ENCODE peak calls at places on chromosome 9, in ten cellular contexts. One of them, this sample, is unnamed.
A peak's percentile ranks its signal among the peaks of the same experiment; 100 is the strongest.

GRCh38 chr9:15373881-15374280 is 48.8 kb upstream of the SNAPC3 start:
- DNase-seq in kidney tubule cell: no peak
- DNase-seq in GM12865: no peak
- DNase-seq in retinal pigment epithelial cell: no peak
- DNase-seq in skeletal muscle cell: no peak
- DNase-seq in GDM1: no peak
- DNase-seq in stimulated activated CD4-positive, alpha-beta T cell treated with anti-CD3 and anti-CD28 coated beads, Interleukin-12 subunit alpha, Interleukin-12 subunit beta, amount 100 ng/mL, for 4 hours: no peak
- DNase-seq in mammary epithelial cell: no peak
- DNase-seq in SJSA1: peak; percentile 22
- DNase-seq in AML-193: no peak
- DNase-seq in this sample: no peak

GRCh38 chr9:116964258-116964657 is 277.2 kb downstream of the TRIM32 start:
- DNase-seq in kidney tubule cell: no peak
- DNase-seq in GM12865: no peak
- DNase-seq in retinal pigment epithelial cell: no peak
- DNase-seq in skeletal muscle cell: no peak
- DNase-seq in GDM1: no peak
- DNase-seq in stimulated activated CD4-positive, alpha-beta T cell treated with anti-CD3 and anti-CD28 coated beads, Interleukin-12 subunit alpha, Interleukin-12 subunit beta, amount 100 ng/mL, for 4 hours: no peak
- DNase-seq in mammary epithelial cell: no peak
- DNase-seq in SJSA1: no peak
- DNase-seq in AML-193: no peak
- DNase-seq in this sample: no peak

GRCh38 chr9:98081477-98082219 is 25.1 kb downstream of the NANS start:
- DNase-seq in kidney tubule cell: peak; percentile 87
- DNase-seq in GM12865: no peak
- DNase-seq in retinal pigment epithelial cell: no peak
- DNase-seq in skeletal muscle cell: peak; percentile 25
- DNase-seq in GDM1: no peak
- DNase-seq in stimulated activated CD4-positive, alpha-beta T cell treated with anti-CD3 and anti-CD28 coated beads, Interleukin-12 subunit alpha, Interleukin-12 subunit beta, amount 100 ng/mL, for 4 hours: no peak
- DNase-seq in mammary epithelial cell: peak; percentile 54
- DNase-seq in SJSA1: no peak
- DNase-seq in AML-193: peak; percentile 5
- DNase-seq in this sample: no peak

GRCh38 chr9:122164286-122164685 is 4.6 kb downstream of the MORN5 start:
- DNase-seq in kidney tubule cell: no peak
- DNase-seq in GM12865: no peak
- DNase-seq in retinal pigment epithelial cell: no peak
- DNase-seq in skeletal muscle cell: no peak
- DNase-seq in GDM1: no peak
- DNase-seq in stimulated activated CD4-positive, alpha-beta T cell treated with anti-CD3 and anti-CD28 coated beads, Interleukin-12 subunit alpha, Interleukin-12 subunit beta, amount 100 ng/mL, for 4 hours: no peak
- DNase-seq in mammary epithelial cell: no peak
- DNase-seq in SJSA1: no peak
- DNase-seq in AML-193: no peak
- DNase-seq in this sample: no peak

GRCh38 chr9:83981126-83981871 is 694 bp downstream of the RMI1 start:
- DNase-seq in kidney tubule cell: peak; percentile 44
- DNase-seq in GM12865: peak; percentile 60
- DNase-seq in retinal pigment epithelial cell: peak; percentile 32
- DNase-seq in skeletal muscle cell: no peak
- DNase-seq in GDM1: no peak
- DNase-seq in stimulated activated CD4-positive, alpha-beta T cell treated with anti-CD3 and anti-CD28 coated beads, Interleukin-12 subunit alpha, Interleukin-12 subunit beta, amount 100 ng/mL, for 4 hours: no peak
- DNase-seq in mammary epithelial cell: peak; percentile 69
- DNase-seq in SJSA1: peak; percentile 55
- DNase-seq in AML-193: peak; percentile 66
- DNase-seq in this sample: no peak

GRCh38 chr9:133967024-133967741 is 24.9 kb downstream of the VAV2 start:
- DNase-seq in kidney tubule cell: peak; percentile 26
- DNase-seq in GM12865: no peak
- DNase-seq in retinal pigment epithelial cell: no peak
- DNase-seq in skeletal muscle cell: no peak
- DNase-seq in GDM1: no peak
- DNase-seq in stimulated activated CD4-positive, alpha-beta T cell treated with anti-CD3 and anti-CD28 coated beads, Interleukin-12 subunit alpha, Interleukin-12 subunit beta, amount 100 ng/mL, for 4 hours: no peak
- DNase-seq in mammary epithelial cell: peak; percentile 73
- DNase-seq in SJSA1: peak; percentile 91
- DNase-seq in AML-193: no peak
- DNase-seq in this sample: no peak

GRCh38 chr9:14030350-14030823 is 283.6 kb downstream of the NFIB start:
- DNase-seq in kidney tubule cell: peak; percentile 25
- DNase-seq in GM12865: no peak
- DNase-seq in retinal pigment epithelial cell: peak; percentile 18
- DNase-seq in skeletal muscle cell: peak; percentile 92
- DNase-seq in GDM1: no peak
- DNase-seq in stimulated activated CD4-positive, alpha-beta T cell treated with anti-CD3 and anti-CD28 coated beads, Interleukin-12 subunit alpha, Interleukin-12 subunit beta, amount 100 ng/mL, for 4 hours: no peak
- DNase-seq in mammary epithelial cell: no peak
- DNase-seq in SJSA1: no peak
- DNase-seq in AML-193: no peak
- DNase-seq in this sample: no peak

GRCh38 chr9:130478152-130478551 is 33.4 kb downstream of the ASS1 start:
- DNase-seq in kidney tubule cell: no peak
- DNase-seq in GM12865: no peak
- DNase-seq in retinal pigment epithelial cell: no peak
- DNase-seq in skeletal muscle cell: no peak
- DNase-seq in GDM1: no peak
- DNase-seq in stimulated activated CD4-positive, alpha-beta T cell treated with anti-CD3 and anti-CD28 coated beads, Interleukin-12 subunit alpha, Interleukin-12 subunit beta, amount 100 ng/mL, for 4 hours: no peak
- DNase-seq in mammary epithelial cell: no peak
- DNase-seq in SJSA1: no peak
- DNase-seq in AML-193: no peak
- DNase-seq in this sample: no peak

GRCh38 chr9:111301195-111301594 is 28.8 kb downstream of the OR2K2 start:
- DNase-seq in kidney tubule cell: peak; percentile 15
- DNase-seq in GM12865: no peak
- DNase-seq in retinal pigment epithelial cell: no peak
- DNase-seq in skeletal muscle cell: peak; percentile 52
- DNase-seq in GDM1: no peak
- DNase-seq in stimulated activated CD4-positive, alpha-beta T cell treated with anti-CD3 and anti-CD28 coated beads, Interleukin-12 subunit alpha, Interleukin-12 subunit beta, amount 100 ng/mL, for 4 hours: no peak
- DNase-seq in mammary epithelial cell: peak; percentile 36
- DNase-seq in SJSA1: peak; percentile 30
- DNase-seq in AML-193: no peak
- DNase-seq in this sample: no peak

GRCh38 chr9:136713555-136713949 is 1.2 kb downstream of the DIPK1B start:
- DNase-seq in kidney tubule cell: no peak
- DNase-seq in GM12865: no peak
- DNase-seq in retinal pigment epithelial cell: no peak
- DNase-seq in skeletal muscle cell: no peak
- DNase-seq in GDM1: no peak
- DNase-seq in stimulated activated CD4-positive, alpha-beta T cell treated with anti-CD3 and anti-CD28 coated beads, Interleukin-12 subunit alpha, Interleukin-12 subunit beta, amount 100 ng/mL, for 4 hours: no peak
- DNase-seq in mammary epithelial cell: no peak
- DNase-seq in SJSA1: no peak
- DNase-seq in AML-193: no peak
- DNase-seq in this sample: no peak

GRCh38 chr9:118271936-118272335 is 567.7 kb downstream of the TLR4 start:
- DNase-seq in kidney tubule cell: peak; percentile 5
- DNase-seq in GM12865: no peak
- DNase-seq in retinal pigment epithelial cell: peak; percentile 3
- DNase-seq in skeletal muscle cell: no peak
- DNase-seq in GDM1: no peak
- DNase-seq in stimulated activated CD4-positive, alpha-beta T cell treated with anti-CD3 and anti-CD28 coated beads, Interleukin-12 subunit alpha, Interleukin-12 subunit beta, amount 100 ng/mL, for 4 hours: no peak
- DNase-seq in mammary epithelial cell: peak; percentile 19
- DNase-seq in SJSA1: no peak
- DNase-seq in AML-193: no peak
- DNase-seq in this sample: no peak

GRCh38 chr9:118595719-118596305 is 773.4 kb downstream of the BRINP1 start:
- DNase-seq in kidney tubule cell: peak; percentile 83
- DNase-seq in GM12865: peak; percentile 20
- DNase-seq in retinal pigment epithelial cell: peak; percentile 40
- DNase-seq in skeletal muscle cell: no peak
- DNase-seq in GDM1: no peak
- DNase-seq in stimulated activated CD4-positive, alpha-beta T cell treated with anti-CD3 and anti-CD28 coated beads, Interleukin-12 subunit alpha, Interleukin-12 subunit beta, amount 100 ng/mL, for 4 hours: no peak
- DNase-seq in mammary epithelial cell: peak; percentile 60
- DNase-seq in SJSA1: peak; percentile 33
- DNase-seq in AML-193: no peak
- DNase-seq in this sample: no peak

GRCh38 chr9:127744407-127745110 is 9.5 kb upstream of the TOR2A start:
- DNase-seq in kidney tubule cell: no peak
- DNase-seq in GM12865: no peak
- DNase-seq in retinal pigment epithelial cell: no peak
- DNase-seq in skeletal muscle cell: no peak
- DNase-seq in GDM1: no peak
- DNase-seq in stimulated activated CD4-positive, alpha-beta T cell treated with anti-CD3 and anti-CD28 coated beads, Interleukin-12 subunit alpha, Interleukin-12 subunit beta, amount 100 ng/mL, for 4 hours: no peak
- DNase-seq in mammary epithelial cell: no peak
- DNase-seq in SJSA1: no peak
- DNase-seq in AML-193: no peak
- DNase-seq in this sample: no peak

GRCh38 chr9:99004717-99005460 is 61.2 kb downstream of the COL15A1 start:
- DNase-seq in kidney tubule cell: no peak
- DNase-seq in GM12865: no peak
- DNase-seq in retinal pigment epithelial cell: no peak
- DNase-seq in skeletal muscle cell: no peak
- DNase-seq in GDM1: no peak
- DNase-seq in stimulated activated CD4-positive, alpha-beta T cell treated with anti-CD3 and anti-CD28 coated beads, Interleukin-12 subunit alpha, Interleukin-12 subunit beta, amount 100 ng/mL, for 4 hours: no peak
- DNase-seq in mammary epithelial cell: no peak
- DNase-seq in SJSA1: no peak
- DNase-seq in AML-193: no peak
- DNase-seq in this sample: no peak

GRCh38 chr9:1994180-1994579 is 21.0 kb upstream of the SMARCA2 start:
- DNase-seq in kidney tubule cell: no peak
- DNase-seq in GM12865: no peak
- DNase-seq in retinal pigment epithelial cell: no peak
- DNase-seq in skeletal muscle cell: no peak
- DNase-seq in GDM1: no peak
- DNase-seq in stimulated activated CD4-positive, alpha-beta T cell treated with anti-CD3 and anti-CD28 coated beads, Interleukin-12 subunit alpha, Interleukin-12 subunit beta, amount 100 ng/mL, for 4 hours: no peak
- DNase-seq in mammary epithelial cell: no peak
- DNase-seq in SJSA1: no peak
- DNase-seq in AML-193: peak; percentile 18
- DNase-seq in this sample: no peak

GRCh38 chr9:77710965-77711657 is 63.0 kb upstream of the GNA14 start:
- DNase-seq in kidney tubule cell: no peak
- DNase-seq in GM12865: no peak
- DNase-seq in retinal pigment epithelial cell: no peak
- DNase-seq in skeletal muscle cell: no peak
- DNase-seq in GDM1: no peak
- DNase-seq in stimulated activated CD4-positive, alpha-beta T cell treated with anti-CD3 and anti-CD28 coated beads, Interleukin-12 subunit alpha, Interleukin-12 subunit beta, amount 100 ng/mL, for 4 hours: no peak
- DNase-seq in mammary epithelial cell: no peak
- DNase-seq in SJSA1: no peak
- DNase-seq in AML-193: no peak
- DNase-seq in this sample: no peak

GRCh38 chr9:108182950-108183381 is 672.8 kb downstream of the ACTL7B start:
- DNase-seq in kidney tubule cell: peak; percentile 90
- DNase-seq in GM12865: peak; percentile 78
- DNase-seq in retinal pigment epithelial cell: no peak
- DNase-seq in skeletal muscle cell: no peak
- DNase-seq in GDM1: no peak
- DNase-seq in stimulated activated CD4-positive, alpha-beta T cell treated with anti-CD3 and anti-CD28 coated beads, Interleukin-12 subunit alpha, Interleukin-12 subunit beta, amount 100 ng/mL, for 4 hours: no peak
- DNase-seq in mammary epithelial cell: peak; percentile 56
- DNase-seq in SJSA1: no peak
- DNase-seq in AML-193: no peak
- DNase-seq in this sample: no peak

GRCh38 chr9:10488937-10489336 is 123.9 kb downstream of the PTPRD start:
- DNase-seq in kidney tubule cell: no peak
- DNase-seq in GM12865: no peak
- DNase-seq in retinal pigment epithelial cell: no peak
- DNase-seq in skeletal muscle cell: no peak
- DNase-seq in GDM1: no peak
- DNase-seq in stimulated activated CD4-positive, alpha-beta T cell treated with anti-CD3 and anti-CD28 coated beads, Interleukin-12 subunit alpha, Interleukin-12 subunit beta, amount 100 ng/mL, for 4 hours: no peak
- DNase-seq in mammary epithelial cell: no peak
- DNase-seq in SJSA1: no peak
- DNase-seq in AML-193: no peak
- DNase-seq in this sample: no peak

GRCh38 chr9:95570150-95570549 is 53.4 kb upstream of the PTCH1 start:
- DNase-seq in kidney tubule cell: no peak
- DNase-seq in GM12865: no peak
- DNase-seq in retinal pigment epithelial cell: peak; percentile 18
- DNase-seq in skeletal muscle cell: no peak
- DNase-seq in GDM1: no peak
- DNase-seq in stimulated activated CD4-positive, alpha-beta T cell treated with anti-CD3 and anti-CD28 coated beads, Interleukin-12 subunit alpha, Interleukin-12 subunit beta, amount 100 ng/mL, for 4 hours: no peak
- DNase-seq in mammary epithelial cell: no peak
- DNase-seq in SJSA1: peak; percentile 90
- DNase-seq in AML-193: no peak
- DNase-seq in this sample: no peak

GRCh38 chr9:127402401-127403090 is 5.6 kb downstream of the SLC2A8 start:
- DNase-seq in kidney tubule cell: no peak
- DNase-seq in GM12865: no peak
- DNase-seq in retinal pigment epithelial cell: no peak
- DNase-seq in skeletal muscle cell: no peak
- DNase-seq in GDM1: no peak
- DNase-seq in stimulated activated CD4-positive, alpha-beta T cell treated with anti-CD3 and anti-CD28 coated beads, Interleukin-12 subunit alpha, Interleukin-12 subunit beta, amount 100 ng/mL, for 4 hours: no peak
- DNase-seq in mammary epithelial cell: no peak
- DNase-seq in SJSA1: no peak
- DNase-seq in AML-193: no peak
- DNase-seq in this sample: no peak

GRCh38 chr9:83266618-83267543 is 203.9 kb upstream of the RASEF start:
- DNase-seq in kidney tubule cell: peak; percentile 80
- DNase-seq in GM12865: no peak
- DNase-seq in retinal pigment epithelial cell: no peak
- DNase-seq in skeletal muscle cell: no peak
- DNase-seq in GDM1: no peak
- DNase-seq in stimulated activated CD4-positive, alpha-beta T cell treated with anti-CD3 and anti-CD28 coated beads, Interleukin-12 subunit alpha, Interleukin-12 subunit beta, amount 100 ng/mL, for 4 hours: no peak
- DNase-seq in mammary epithelial cell: no peak
- DNase-seq in SJSA1: no peak
- DNase-seq in AML-193: no peak
- DNase-seq in this sample: no peak

GRCh38 chr9:19102181-19102630 is 498 bp downstream of the HAUS6 start:
- DNase-seq in kidney tubule cell: peak; percentile 43
- DNase-seq in GM12865: peak; percentile 62
- DNase-seq in retinal pigment epithelial cell: no peak
- DNase-seq in skeletal muscle cell: no peak
- DNase-seq in GDM1: peak; percentile 7
- DNase-seq in stimulated activated CD4-positive, alpha-beta T cell treated with anti-CD3 and anti-CD28 coated beads, Interleukin-12 subunit alpha, Interleukin-12 subunit beta, amount 100 ng/mL, for 4 hours: peak; percentile 2
- DNase-seq in mammary epithelial cell: peak; percentile 34
- DNase-seq in SJSA1: peak; percentile 17
- DNase-seq in AML-193: peak; percentile 32
- DNase-seq in this sample: no peak

GRCh38 chr9:108259917-108260675 is 595.7 kb downstream of the ACTL7B start:
- DNase-seq in kidney tubule cell: no peak
- DNase-seq in GM12865: no peak
- DNase-seq in retinal pigment epithelial cell: no peak
- DNase-seq in skeletal muscle cell: no peak
- DNase-seq in GDM1: no peak
- DNase-seq in stimulated activated CD4-positive, alpha-beta T cell treated with anti-CD3 and anti-CD28 coated beads, Interleukin-12 subunit alpha, Interleukin-12 subunit beta, amount 100 ng/mL, for 4 hours: no peak
- DNase-seq in mammary epithelial cell: peak; percentile 91
- DNase-seq in SJSA1: no peak
- DNase-seq in AML-193: no peak
- DNase-seq in this sample: no peak

GRCh38 chr9:109381011-109381729 is 60.3 kb upstream of the EPB41L4B start:
- DNase-seq in kidney tubule cell: peak; percentile 88
- DNase-seq in GM12865: peak; percentile 63
- DNase-seq in retinal pigment epithelial cell: no peak
- DNase-seq in skeletal muscle cell: no peak
- DNase-seq in GDM1: no peak
- DNase-seq in stimulated activated CD4-positive, alpha-beta T cell treated with anti-CD3 and anti-CD28 coated beads, Interleukin-12 subunit alpha, Interleukin-12 subunit beta, amount 100 ng/mL, for 4 hours: no peak
- DNase-seq in mammary epithelial cell: peak; percentile 43
- DNase-seq in SJSA1: no peak
- DNase-seq in AML-193: no peak
- DNase-seq in this sample: no peak

GRCh38 chr9:4828776-4829175 is 36.0 kb downstream of the RCL1 start:
- DNase-seq in kidney tubule cell: peak; percentile 23
- DNase-seq in GM12865: no peak
- DNase-seq in retinal pigment epithelial cell: no peak
- DNase-seq in skeletal muscle cell: no peak
- DNase-seq in GDM1: no peak
- DNase-seq in stimulated activated CD4-positive, alpha-beta T cell treated with anti-CD3 and anti-CD28 coated beads, Interleukin-12 subunit alpha, Interleukin-12 subunit beta, amount 100 ng/mL, for 4 hours: no peak
- DNase-seq in mammary epithelial cell: no peak
- DNase-seq in SJSA1: peak; percentile 26
- DNase-seq in AML-193: no peak
- DNase-seq in this sample: no peak

GRCh38 chr9:131679261-131680020 is 60.4 kb downstream of the RAPGEF1 start:
- DNase-seq in kidney tubule cell: peak; percentile 38
- DNase-seq in GM12865: no peak
- DNase-seq in retinal pigment epithelial cell: no peak
- DNase-seq in skeletal muscle cell: no peak
- DNase-seq in GDM1: no peak
- DNase-seq in stimulated activated CD4-positive, alpha-beta T cell treated with anti-CD3 and anti-CD28 coated beads, Interleukin-12 subunit alpha, Interleukin-12 subunit beta, amount 100 ng/mL, for 4 hours: no peak
- DNase-seq in mammary epithelial cell: no peak
- DNase-seq in SJSA1: no peak
- DNase-seq in AML-193: no peak
- DNase-seq in this sample: no peak

GRCh38 chr9:112299514-112299913 is 33.9 kb downstream of the PTBP3 start:
- DNase-seq in kidney tubule cell: peak; percentile 56
- DNase-seq in GM12865: no peak
- DNase-seq in retinal pigment epithelial cell: no peak
- DNase-seq in skeletal muscle cell: peak; percentile 33
- DNase-seq in GDM1: no peak
- DNase-seq in stimulated activated CD4-positive, alpha-beta T cell treated with anti-CD3 and anti-CD28 coated beads, Interleukin-12 subunit alpha, Interleukin-12 subunit beta, amount 100 ng/mL, for 4 hours: no peak
- DNase-seq in mammary epithelial cell: peak; percentile 85
- DNase-seq in SJSA1: no peak
- DNase-seq in AML-193: no peak
- DNase-seq in this sample: no peak

GRCh38 chr9:37583522-37584121 is 7.4 kb upstream of the FBXO10 start:
- DNase-seq in kidney tubule cell: no peak
- DNase-seq in GM12865: no peak
- DNase-seq in retinal pigment epithelial cell: no peak
- DNase-seq in skeletal muscle cell: no peak
- DNase-seq in GDM1: no peak
- DNase-seq in stimulated activated CD4-positive, alpha-beta T cell treated with anti-CD3 and anti-CD28 coated beads, Interleukin-12 subunit alpha, Interleukin-12 subunit beta, amount 100 ng/mL, for 4 hours: no peak
- DNase-seq in mammary epithelial cell: no peak
- DNase-seq in SJSA1: no peak
- DNase-seq in AML-193: no peak
- DNase-seq in this sample: no peak